ENCODE peak calls at places on chromosomes 16 and 17, in seven cellular contexts. P is GM23248; U is CD8-positive, alpha-beta T cell; V is dorsolateral prefrontal cortex; N is cardiac muscle cell; D is left ventricle myocardium inferior; O is HL-60. T is an unnamed sample.

GRCh38 chr17:48601528-48602430 is 3.0 kb downstream of the HOXB6 start:
- DNase-seq in O (no peak), U (no peak), P (no peak), V (no peak), N (no peak), D (no peak), T (no peak)

GRCh38 chr17:56150631-56151030 is 2.6 kb upstream of the ANKFN1 start:
- DNase-seq in N (no peak), P (no peak), V (no peak), O (no peak), D (no peak), U (no peak), T (no peak)

GRCh38 chr17:45438931-45439610 is 6.4 kb upstream of the ARHGAP27 start:
- DNase-seq in V (no peak), P (no peak), D (no peak), N (no peak), O (no peak), U (no peak), T (no peak)

GRCh38 chr16:59045496-59045895 is 311.4 kb upstream of the GOT2 start:
- DNase-seq in U (no peak), D (no peak), P (no peak), N (no peak), V (no peak), O (no peak), T (no peak)

GRCh38 chr17:29399634-29400033 is 9.5 kb downstream of the TAOK1 start:
- DNase-seq in P (no peak), N (no peak), V (no peak), O (no peak), U (no peak), D (no peak), T (no peak)

GRCh38 chr16:55035037-55035436 is 104.4 kb downstream of the IRX5 start:
- DNase-seq in U (no peak), V (no peak), N (peak), P (peak), D (no peak), O (no peak), T (no peak)

GRCh38 chr17:76528528-76529223 is 8.8 kb downstream of the CYGB start:
- DNase-seq in N (no peak), D (peak), O (no peak), V (no peak), P (peak), U (no peak), T (no peak)

GRCh38 chr16:13665876-13666275 is 254.1 kb upstream of the ERCC4 start:
- DNase-seq in D (no peak), U (no peak), N (no peak), V (no peak), P (no peak), O (no peak), T (no peak)

GRCh38 chr16:20313741-20314140 is 13.6 kb downstream of the GP2 start:
- DNase-seq in V (no peak), P (no peak), N (no peak), D (no peak), O (no peak), U (no peak), T (peak)

GRCh38 chr17:16935241-16935663 is 36.7 kb downstream of the TNFRSF13B start:
- DNase-seq in V (no peak), O (no peak), N (no peak), P (no peak), D (peak), U (no peak), T (no peak)
- H3K4me3 ChIP-seq in V (no peak), O (no peak), N (no peak), P (no peak), D (no peak), U (no peak), T (no peak)

GRCh38 chr17:82030470-82031302 is 792 bp upstream of the RAC3 start:
- DNase-seq in N (peak), D (peak), O (peak), V (peak), P (peak), U (peak), T (peak)
- H3K27ac ChIP-seq in N (peak), D (no peak), O (peak), V (no peak), P (no peak), U (no peak), T (no peak)

GRCh38 chr16:84369105-84369504 is 767 bp downstream of the ATP2C2 start:
- DNase-seq in N (no peak), P (no peak), O (no peak), V (no peak), D (no peak), U (no peak), T (no peak)
- H3K4me3 ChIP-seq in N (no peak), P (no peak), O (no peak), V (no peak), D (no peak), U (no peak), T (no peak)

GRCh38 chr17:51029142-51029541 is 91.5 kb downstream of the SPAG9 start:
- DNase-seq in O (no peak), D (no peak), V (no peak), N (no peak), P (no peak), U (no peak), T (no peak)
- H3K27ac ChIP-seq in O (no peak), D (peak), V (peak), N (no peak), P (peak), U (peak), T (peak)

GRCh38 chr16:1326946-1327618 is 6.4 kb upstream of the BAIAP3 start:
- DNase-seq in N (no peak), D (no peak), U (no peak), V (no peak), P (no peak), O (no peak), T (no peak)
- H3K4me3 ChIP-seq in N (no peak), D (no peak), U (no peak), V (no peak), P (no peak), O (no peak), T (no peak)

GRCh38 chr16:90020260-90020837 is 1.1 kb upstream of the DBNDD1 start:
- DNase-seq in U (no peak), N (no peak), D (no peak), P (no peak), O (no peak), V (no peak), T (no peak)

GRCh38 chr16:90019543-90020259 is 445 bp upstream of the DBNDD1 start:
- DNase-seq in N (peak), O (no peak), V (no peak), U (peak), D (no peak), P (peak), T (peak)

GRCh38 chr16:90022209-90023077 is 3.2 kb upstream of the DBNDD1 start:
- DNase-seq in N (no peak), D (peak), V (peak), P (peak), U (peak), O (peak), T (peak)

GRCh38 chr16:90019201-90019542 is at the start of gene DBNDD1:
- DNase-seq in V (no peak), D (no peak), N (no peak), U (no peak), O (no peak), P (no peak), T (no peak)

GRCh38 chr16:90020838-90021382 is 1.7 kb upstream of the DBNDD1 start:
- DNase-seq in P (peak), N (peak), V (no peak), D (no peak), O (no peak), U (no peak), T (peak)
- H3K27ac ChIP-seq in P (peak), N (no peak), V (peak), D (peak), O (no peak), U (no peak), T (no peak)

GRCh38 chr17:8734876-8735275 is 9.8 kb downstream of the CCDC42 start:
- DNase-seq in D (no peak), V (no peak), P (no peak), N (no peak), U (no peak), O (no peak), T (no peak)
- H3K4me3 ChIP-seq in D (no peak), V (no peak), P (no peak), N (no peak), U (no peak), O (no peak), T (no peak)

DNA sequence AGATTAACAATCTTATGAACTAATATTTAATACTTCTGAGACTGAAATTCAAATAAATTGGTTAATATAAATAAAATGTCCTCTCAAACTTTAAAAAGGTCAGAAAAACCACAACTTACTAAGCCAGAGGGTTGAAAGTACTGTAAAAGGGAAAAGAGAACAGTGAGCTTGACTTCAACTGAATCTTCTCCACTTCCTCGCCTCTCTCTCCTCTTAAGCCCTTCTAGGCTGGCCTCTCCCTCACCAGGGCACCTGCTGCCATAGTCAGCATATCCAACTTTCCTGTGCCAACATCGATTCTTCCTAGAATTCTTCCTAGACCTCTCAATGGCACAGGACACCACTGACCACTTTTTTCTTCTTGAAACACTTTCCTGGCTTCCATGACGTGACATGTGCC is 19.4 kb downstream of the GNA13 start:
- DNase-seq in U (no peak), D (no peak), N (no peak), V (no peak), O (no peak), P (no peak), T (no peak)
- H3K27ac ChIP-seq in U (no peak), D (peak), N (peak), V (peak), O (no peak), P (no peak), T (no peak)

T was measured in pancreas.